ENCODE peak calls at places on chromosomes 13 and 19, in seven cellular contexts. L is ureter; U is GM19239; A is Peyer's patch; P is NCI-H1417; J is naive B cell; F is stimulated activated CD4-positive, alpha-beta T cell treated with anti-CD3 and anti-CD28 coated beads, Interleukin-1b, Interleukin-23, amount 100 ng/mL, for 24 hours. W is an unnamed sample.

GRCh38 chr19:51602189-51602854 is 27.9 kb downstream of the SIGLEC5 start:
- DNase-seq in L (no peak), U (peak; percentile 65), A (no peak), P (no peak), J (no peak), F (no peak), W (no peak)

GRCh38 chr19:991174-991931 is 7.2 kb downstream of the WDR18 start:
- DNase-seq in L (no peak), U (no peak), A (no peak), P (no peak), J (no peak), F (peak; percentile 58), W (no peak)

GRCh38 chr19:34962281-34962944 is 1.6 kb downstream of the ZNF792 start:
- DNase-seq in L (no peak), U (no peak), A (peak; percentile 59), P (no peak), J (no peak), F (no peak), W (no peak)

GRCh38 chr19:18476507-18477041 is 38.6 kb upstream of the ISYNA1 start:
- DNase-seq in L (no peak), U (no peak), A (no peak), P (no peak), J (no peak), F (no peak), W (no peak)

GRCh38 chr13:91349992-91350911 is 2.8 kb downstream of the MIR17HG start:
- DNase-seq in L (no peak), U (no peak), A (no peak), P (no peak), J (no peak), F (no peak), W (no peak)

GRCh38 chr19:963401-964022 is 20.6 kb upstream of the WDR18 start:
- DNase-seq in L (no peak), U (no peak), A (no peak), P (no peak), J (no peak), F (no peak), W (no peak)

GRCh38 chr19:13872695-13873389 is 4.1 kb upstream of the NANOS3 start:
- DNase-seq in L (no peak), U (no peak), A (peak; percentile 61), P (no peak), J (peak; percentile 38), F (no peak), W (no peak)

GRCh38 chr19:43532571-43532961 is 422 bp upstream of the ZNF575 start:
- DNase-seq in L (peak; percentile 66), U (no peak), A (no peak), P (no peak), J (no peak), F (no peak), W (peak; percentile 65)

GRCh38 chr19:49816616-49817015 is 1.5 kb upstream of the MED25 start:
- DNase-seq in L (no peak), U (no peak), A (no peak), P (no peak), J (no peak), F (no peak), W (no peak)

GRCh38 chr13:51549050-51549449 is 35.2 kb upstream of the WDFY2 start:
- DNase-seq in L (peak; percentile 52), U (no peak), A (no peak), P (no peak), J (no peak), F (no peak), W (no peak)

GRCh38 chr13:59373341-59373740 is 790.4 kb downstream of the DIAPH3 start:
- DNase-seq in L (no peak), U (no peak), A (no peak), P (no peak), J (no peak), F (no peak), W (no peak)

GRCh38 chr19:4913996-4914735 is 4.9 kb downstream of the UHRF1 start:
- DNase-seq in L (no peak), U (no peak), A (peak; percentile 65), P (no peak), J (no peak), F (no peak), W (no peak)

GRCh38 chr19:39413903-39414608 is 1.6 kb downstream of the PLEKHG2 start:
- DNase-seq in L (no peak), U (no peak), A (no peak), P (no peak), J (no peak), F (no peak), W (no peak)

GRCh38 chr19:50167314-50167721 is 4.2 kb upstream of the IZUMO2 start:
- DNase-seq in L (peak; percentile 57), U (no peak), A (peak; percentile 56), P (peak; percentile 7), J (no peak), F (no peak), W (no peak)

GRCh38 chr13:106357198-106357597 is 178.3 kb downstream of the EFNB2 start:
- DNase-seq in L (no peak), U (no peak), A (no peak), P (no peak), J (no peak), F (no peak), W (no peak)

GRCh38 chr13:105144936-105145335 is 1390.5 kb downstream of the EFNB2 start:
- DNase-seq in L (no peak), U (no peak), A (no peak), P (no peak), J (no peak), F (no peak), W (no peak)

GRCh38 chr19:34336781-34337271 is 28.2 kb upstream of the GPI start:
- DNase-seq in L (no peak), U (no peak), A (peak; percentile 61), P (peak; percentile 10), J (peak; percentile 42), F (no peak), W (no peak)

GRCh38 chr13:94947965-94948371 is 235.6 kb upstream of the SOX21 start:
- DNase-seq in L (no peak), U (no peak), A (no peak), P (no peak), J (no peak), F (no peak), W (no peak)

GRCh38 chr19:38551450-38551813 is 66.3 kb downstream of the MAP4K1 start:
- DNase-seq in L (no peak), U (no peak), A (no peak), P (no peak), J (no peak), F (no peak), W (no peak)

GRCh38 chr13:108987945-108988344 is 358.5 kb downstream of the MYO16 start:
- DNase-seq in L (no peak), U (no peak), A (no peak), P (no peak), J (no peak), F (no peak), W (no peak)

GRCh38 chr13:45584816-45585215 is 30.7 kb downstream of the ERICH6B start:
- DNase-seq in L (no peak), U (no peak), A (no peak), P (no peak), J (no peak), F (no peak), W (no peak)

GRCh38 chr19:54133312-54133956 is 4.1 kb upstream of the CNOT3 start:
- DNase-seq in L (peak; percentile 89), U (no peak), A (no peak), P (peak; percentile 87), J (no peak), F (no peak), W (no peak)

GRCh38 chr19:32296694-32297093 is 48.7 kb upstream of the ZNF507 start:
- DNase-seq in L (peak; percentile 2), U (no peak), A (no peak), P (no peak), J (no peak), F (no peak), W (no peak)

GRCh38 chr19:10797541-10798256 is 38.3 kb downstream of the TMED1 start:
- DNase-seq in L (no peak), U (peak; percentile 36), A (peak; percentile 66), P (no peak), J (no peak), F (peak; percentile 76), W (no peak)

GRCh38 chr19:44530777-44531176 is 1.3 kb upstream of the CEACAM20 start:
- DNase-seq in L (no peak), U (no peak), A (no peak), P (no peak), J (no peak), F (no peak), W (no peak)

GRCh38 chr19:46384396-46384795 is 29.0 kb downstream of the CCDC8 start:
- DNase-seq in L (no peak), U (no peak), A (peak; percentile 34), P (no peak), J (no peak), F (no peak), W (no peak)

GRCh38 chr19:50567052-50567841 is 988 bp downstream of the LRRC4B start:
- DNase-seq in L (no peak), U (no peak), A (no peak), P (peak; percentile 68), J (no peak), F (no peak), W (no peak)

GRCh38 chr19:2883686-2884439 is 16.7 kb downstream of the ZNF556 start:
- DNase-seq in L (no peak), U (no peak), A (no peak), P (no peak), J (no peak), F (no peak), W (no peak)

GRCh38 chr19:55621673-55622231 is 2.6 kb downstream of the ZNF784 start:
- DNase-seq in L (no peak), U (no peak), A (peak; percentile 45), P (no peak), J (no peak), F (no peak), W (no peak)

GRCh38 chr13:67120872-67121531 is 109.1 kb downstream of the PCDH9 start:
- DNase-seq in L (no peak), U (no peak), A (no peak), P (no peak), J (no peak), F (no peak), W (no peak)

GRCh38 chr19:18875726-18876125 is 20.2 kb downstream of the CERS1 start:
- DNase-seq in L (no peak), U (no peak), A (no peak), P (no peak), J (no peak), F (no peak), W (no peak)

GRCh38 chr13:89688908-89689307 is 1658.6 kb upstream of the MIR17HG start:
- DNase-seq in L (no peak), U (no peak), A (no peak), P (no peak), J (no peak), F (no peak), W (no peak)

GRCh38 chr13:33817513-33817842 is 471 bp upstream of the RFC3 start:
- DNase-seq in L (no peak), U (no peak), A (no peak), P (no peak), J (no peak), F (no peak), W (no peak)

GRCh38 chr13:76385606-76386005 is 500.6 kb downstream of the KCTD12 start:
- DNase-seq in L (no peak), U (no peak), A (no peak), P (no peak), J (no peak), F (no peak), W (no peak)

GRCh38 chr13:35826626-35827254 is 304.4 kb downstream of the DCLK1 start:
- DNase-seq in L (no peak), U (no peak), A (no peak), P (no peak), J (no peak), F (no peak), W (no peak)

GRCh38 chr13:98839826-98840769 is 87.6 kb upstream of the SLC15A1 start:
- DNase-seq in L (peak; percentile 67), U (peak; percentile 17), A (peak; percentile 78), P (peak; percentile 21), J (no peak), F (peak; percentile 15), W (peak; percentile 76)

GRCh38 chr19:18478545-18479311 is 40.8 kb upstream of the ISYNA1 start:
- DNase-seq in L (peak; percentile 87), U (peak; percentile 85), A (peak; percentile 89), P (no peak), J (no peak), F (peak; percentile 70), W (peak; percentile 93)

GRCh38 chr13:79407349-79407979 is 1.4 kb upstream of the RBM26 start:
- DNase-seq in L (no peak), U (no peak), A (no peak), P (no peak), J (no peak), F (no peak), W (no peak)

W was measured in right atrium auricular region.